ENCODE peak calls at places on chromosomes 12 and 14, in ten cellular contexts. Q, N, G, F, P, E, R, C, X and A are unnamed samples.

GRCh38 chr12:58593557-58594304 is 326.6 kb downstream of the LRIG3 start:
- DNase-seq in Q (no peak), N (no peak), G (no peak), F (no peak), P (no peak), E (no peak), R (no peak), C (no peak), X (no peak), A (peak; percentile 11)

GRCh38 chr14:50954811-50955372 is 10.6 kb upstream of the PYGL start:
- DNase-seq in Q (peak; percentile 61), N (peak; percentile 61), G (no peak), F (no peak), P (peak; percentile 75), E (no peak), R (no peak), C (peak; percentile 30), X (no peak), A (peak; percentile 38)

GRCh38 chr12:24302708-24303107 is 353.2 kb upstream of the SOX5 start:
- DNase-seq in Q (no peak), N (no peak), G (no peak), F (no peak), P (no peak), E (no peak), R (no peak), C (no peak), X (no peak), A (no peak)

GRCh38 chr12:71589478-71589881 is 74.2 kb downstream of the ZFC3H1 start:
- DNase-seq in Q (no peak), N (no peak), G (no peak), F (no peak), P (peak; percentile 22), E (no peak), R (no peak), C (no peak), X (no peak), A (no peak)

GRCh38 chr12:69998011-69998410 is 173.0 kb downstream of the MYRFL start:
- DNase-seq in Q (no peak), N (no peak), G (no peak), F (no peak), P (no peak), E (no peak), R (no peak), C (no peak), X (no peak), A (no peak)

GRCh38 chr14:104818714-104819161 is 17.8 kb downstream of the ZBTB42 start:
- DNase-seq in Q (no peak), N (peak; percentile 18), G (no peak), F (no peak), P (no peak), E (no peak), R (no peak), C (no peak), X (no peak), A (no peak)

GRCh38 chr12:90174198-90174510 is 465.5 kb upstream of the ATP2B1 start:
- DNase-seq in Q (no peak), N (no peak), G (no peak), F (no peak), P (peak; percentile 46), E (no peak), R (no peak), C (no peak), X (no peak), A (peak; percentile 14)

GRCh38 chr14:28755198-28755794 is 11.3 kb upstream of the FOXG1 start:
- DNase-seq in Q (no peak), N (no peak), G (no peak), F (no peak), P (no peak), E (no peak), R (no peak), C (no peak), X (no peak), A (no peak)

GRCh38 chr12:104181313-104181712 is 34.3 kb upstream of the TXNRD1 start:
- DNase-seq in Q (no peak), N (no peak), G (no peak), F (no peak), P (peak; percentile 42), E (no peak), R (peak; percentile 64), C (no peak), X (no peak), A (no peak)

GRCh38 chr14:43005807-43006206 is 1399.1 kb downstream of the LRFN5 start:
- DNase-seq in Q (no peak), N (no peak), G (no peak), F (no peak), P (peak; percentile 9), E (no peak), R (no peak), C (no peak), X (no peak), A (no peak)

GRCh38 chr14:41362134-41362533 is 244.5 kb upstream of the LRFN5 start:
- DNase-seq in Q (no peak), N (no peak), G (peak; percentile 7), F (no peak), P (no peak), E (no peak), R (no peak), C (peak; percentile 8), X (no peak), A (no peak)

GRCh38 chr14:89232366-89233070 is 184.5 kb downstream of the FOXN3 start:
- DNase-seq in Q (no peak), N (no peak), G (no peak), F (no peak), P (no peak), E (no peak), R (no peak), C (no peak), X (no peak), A (no peak)

GRCh38 chr12:122086641-122087285 is 8.2 kb downstream of the MLXIP start:
- DNase-seq in Q (no peak), N (no peak), G (no peak), F (no peak), P (no peak), E (no peak), R (no peak), C (no peak), X (no peak), A (no peak)

GRCh38 chr14:40581264-40581663 is 1025.4 kb upstream of the LRFN5 start:
- DNase-seq in Q (no peak), N (no peak), G (no peak), F (no peak), P (no peak), E (no peak), R (no peak), C (no peak), X (no peak), A (no peak)

GRCh38 chr12:125286005-125286727 is 220.9 kb downstream of the AACS start:
- DNase-seq in Q (no peak), N (no peak), G (no peak), F (no peak), P (no peak), E (no peak), R (no peak), C (no peak), X (no peak), A (no peak)

GRCh38 chr14:57865450-57866198 is at the start of gene SLC35F4:
- DNase-seq in Q (peak; percentile 5), N (peak; percentile 90), G (no peak), F (peak; percentile 27), P (peak; percentile 24), E (peak; percentile 54), R (no peak), C (peak; percentile 66), X (no peak), A (no peak)

GRCh38 chr12:90028620-90029051 is 320.0 kb upstream of the ATP2B1 start:
- DNase-seq in Q (no peak), N (no peak), G (no peak), F (no peak), P (no peak), E (no peak), R (no peak), C (no peak), X (no peak), A (no peak)

GRCh38 chr14:65100905-65101541 is 1.3 kb downstream of the MAX start:
- DNase-seq in Q (no peak), N (no peak), G (no peak), F (no peak), P (no peak), E (no peak), R (no peak), C (no peak), X (no peak), A (no peak)

GRCh38 chr14:89921896-89922548 is 32.5 kb downstream of the EFCAB11 start:
- DNase-seq in Q (no peak), N (no peak), G (no peak), F (no peak), P (peak; percentile 89), E (no peak), R (peak; percentile 56), C (no peak), X (no peak), A (no peak)

GRCh38 chr14:103091041-103091882 is 3.3 kb upstream of the EXOC3L4 start:
- DNase-seq in Q (peak; percentile 88), N (peak; percentile 96), G (no peak), F (peak; percentile 75), P (no peak), E (peak; percentile 74), R (no peak), C (no peak), X (peak; percentile 64), A (peak; percentile 70)

GRCh38 chr12:93972411-93973208 is 175.8 kb upstream of the PLXNC1 start:
- DNase-seq in Q (no peak), N (no peak), G (no peak), F (no peak), P (peak; percentile 83), E (no peak), R (peak; percentile 39), C (no peak), X (no peak), A (no peak)

GRCh38 chr12:11869901-11870300 is 200.8 kb upstream of the BCL2L14 start:
- DNase-seq in Q (no peak), N (no peak), G (no peak), F (no peak), P (no peak), E (no peak), R (no peak), C (no peak), X (no peak), A (no peak)

GRCh38 chr12:122839907-122840554 is 4.8 kb downstream of the HIP1R start:
- DNase-seq in Q (no peak), N (peak; percentile 23), G (no peak), F (no peak), P (no peak), E (no peak), R (no peak), C (no peak), X (no peak), A (no peak)

GRCh38 chr12:20656600-20656999 is 38.5 kb upstream of the SLCO1C1 start:
- DNase-seq in Q (no peak), N (no peak), G (no peak), F (no peak), P (no peak), E (no peak), R (no peak), C (no peak), X (no peak), A (no peak)

GRCh38 chr12:59570134-59570533 is 25.7 kb upstream of the SLC16A7 start:
- DNase-seq in Q (no peak), N (no peak), G (no peak), F (peak; percentile 25), P (peak; percentile 34), E (no peak), R (no peak), C (no peak), X (no peak), A (no peak)

GRCh38 chr14:45133683-45134050 is 614 bp downstream of the FKBP3 start:
- DNase-seq in Q (no peak), N (no peak), G (no peak), F (no peak), P (no peak), E (no peak), R (no peak), C (no peak), X (no peak), A (no peak)

GRCh38 chr12:29739279-29739991 is 44.3 kb downstream of the TMTC1 start:
- DNase-seq in Q (no peak), N (no peak), G (no peak), F (no peak), P (peak; percentile 65), E (no peak), R (no peak), C (no peak), X (no peak), A (no peak)

GRCh38 chr14:102927346-102927877 is 4.9 kb downstream of the AMN start:
- DNase-seq in Q (no peak), N (peak; percentile 70), G (no peak), F (peak; percentile 82), P (no peak), E (no peak), R (no peak), C (no peak), X (no peak), A (peak; percentile 74)